ENCODE peak calls at places on chromosome 22, in ten cellular contexts. P is OCI-LY7, B is tibial artery, T is body of pancreas, L is IMR-90, V is GM23248, Q is spleen, X is neuronal stem cell, Z is GM23338, C is tibial nerve. H is an unnamed sample.
A peak's percentile ranks its signal among the peaks of the same experiment; 100 is the strongest.

GRCh38 chr22:42993651-42994275 is 21.2 kb downstream of the PACSIN2 start:
- DNase-seq in B (no peak), Z (no peak), Q (no peak), V (peak; percentile 82), P (no peak), T (no peak), C (no peak), L (peak; percentile 60), X (no peak), H (no peak)

GRCh38 chr22:42868751-42869251 is 11.7 kb upstream of the ARFGAP3 start:
- DNase-seq in L (peak; percentile 17), V (no peak), X (no peak), C (no peak), Q (no peak), Z (no peak), B (peak; percentile 53), P (no peak), T (peak; percentile 94), H (no peak)

GRCh38 chr22:49995059-49995412 is 17.5 kb downstream of the IL17REL start:
- DNase-seq in L (no peak), V (no peak), Q (no peak), Z (no peak), C (no peak), P (no peak), T (no peak), B (peak; percentile 9), X (no peak), H (no peak)

GRCh38 chr22:44002324-44002723 is 21.8 kb upstream of the PARVB start:
- DNase-seq in T (no peak), Z (no peak), P (no peak), Q (no peak), X (no peak), B (no peak), C (no peak), V (no peak), L (no peak), H (no peak)

GRCh38 chr22:23214398-23214797 is 34.1 kb downstream of the BCR start:
- DNase-seq in V (no peak), B (no peak), Q (peak; percentile 47), P (no peak), X (no peak), T (no peak), L (no peak), Z (no peak), C (no peak), H (no peak)

GRCh38 chr22:43090130-43090789 is 1.1 kb upstream of the TTLL1 start:
- DNase-seq in P (peak; percentile 87), B (peak; percentile 62), Z (no peak), C (no peak), X (no peak), L (peak; percentile 80), T (peak; percentile 63), V (peak; percentile 95), Q (no peak), H (peak; percentile 66)

GRCh38 chr22:30731658-30732057 is 37.0 kb downstream of the OSBP2 start:
- DNase-seq in V (no peak), B (no peak), Q (no peak), L (no peak), C (no peak), X (no peak), P (no peak), T (no peak), Z (no peak), H (no peak)

GRCh38 chr22:45552580-45553332 is 50.1 kb downstream of the FBLN1 start:
- DNase-seq in P (no peak), T (peak; percentile 37), B (peak; percentile 56), X (no peak), L (peak; percentile 96), C (peak; percentile 56), Z (peak; percentile 73), V (peak; percentile 90), Q (no peak), H (no peak)

GRCh38 chr22:28146401-28147304 is 227.6 kb upstream of the PITPNB start:
- DNase-seq in V (peak; percentile 15), L (no peak), T (no peak), B (no peak), X (no peak), Z (no peak), Q (no peak), P (no peak), C (no peak), H (no peak)

GRCh38 chr22:21775061-21775460 is 39.5 kb upstream of the YPEL1 start:
- DNase-seq in B (no peak), C (no peak), V (peak; percentile 55), T (no peak), X (no peak), L (peak; percentile 61), Z (no peak), P (no peak), Q (no peak), H (no peak)

GRCh38 chr22:24429411-24430365 is 2.3 kb downstream of the ADORA2A start:
- DNase-seq in Z (peak; percentile 58), T (peak; percentile 60), L (peak; percentile 22), B (peak; percentile 10), Q (peak; percentile 87), V (peak; percentile 33), C (no peak), X (no peak), P (peak; percentile 86), H (peak; percentile 18)

GRCh38 chr22:36308880-36309279 is 55.9 kb downstream of the APOL1 start:
- DNase-seq in Q (no peak), P (no peak), L (no peak), C (no peak), T (no peak), X (no peak), V (no peak), B (no peak), Z (no peak), H (no peak)
- H3K27ac ChIP-seq in Q (no peak overlapping the region), P (no peak overlapping the region), L (no peak overlapping the region), C (no peak overlapping the region), T (no peak overlapping the region), X (no peak overlapping the region), V (no peak overlapping the region), B (no peak overlapping the region), Z (no peak overlapping the region), H (no peak overlapping the region)

DNA sequence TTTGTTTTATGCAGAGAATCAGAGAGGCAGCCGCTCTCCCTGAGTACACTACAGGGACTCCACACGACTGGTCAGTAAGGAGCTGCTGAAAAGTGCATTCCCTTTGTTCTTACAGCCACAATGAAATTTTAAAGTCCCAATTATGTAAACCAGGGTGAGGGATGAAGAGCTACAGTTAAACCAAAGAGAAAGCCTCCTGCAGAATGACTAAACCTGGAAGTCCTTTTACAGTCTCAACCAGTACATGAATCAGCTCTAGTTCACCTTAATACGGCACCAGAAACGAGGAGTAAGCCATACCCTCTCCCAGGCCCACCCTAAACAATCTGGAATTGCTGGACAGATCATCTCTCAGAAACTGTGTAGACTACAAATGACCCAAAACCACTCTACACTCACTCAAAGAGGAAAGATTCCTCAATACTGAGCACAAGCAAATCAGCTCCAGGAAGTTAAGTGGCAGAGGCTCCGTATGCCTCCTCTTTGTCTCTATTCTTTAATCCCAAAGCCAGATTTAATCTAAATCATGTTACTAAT is 113.1 kb downstream of the RBFOX2 start:
- DNase-seq in Q (no peak), C (no peak), B (no peak), P (no peak), Z (no peak), X (no peak), V (peak; percentile 74), T (no peak), L (peak; percentile 66), H (no peak)
- H3K27ac ChIP-seq in Q (no peak overlapping the region), C (peak overlapping the region; percentile 82), B (peak overlapping the region; percentile 79), P (peak overlapping the region; percentile 76), Z (peak overlapping the region; percentile 93), X (peak overlapping the region; percentile 91), V (peak overlapping the region; percentile 76), T (peak overlapping the region; percentile 81), L (peak overlapping the region; percentile 80), H (peak overlapping the region; percentile 79)

GRCh38 chr22:47129902-47130301 is 367.5 kb downstream of the TBC1D22A start:
- DNase-seq in T (peak; percentile 43), C (no peak), L (no peak), P (no peak), V (peak; percentile 13), X (no peak), B (no peak), Z (no peak), Q (peak; percentile 63), H (peak; percentile 71)

GRCh38 chr22:47131611-47132427 is 369.4 kb downstream of the TBC1D22A start:
- DNase-seq in X (no peak), Q (no peak), T (no peak), L (no peak), V (no peak), Z (no peak), B (no peak), P (no peak), C (no peak), H (no peak)

GRCh38 chr22:47132428-47132825 is 370.0 kb downstream of the TBC1D22A start:
- DNase-seq in B (no peak), X (no peak), P (no peak), Z (no peak), L (no peak), V (no peak), T (no peak), C (no peak), Q (no peak), H (no peak)

GRCh38 chr22:47133263-47133662 is 370.8 kb downstream of the TBC1D22A start:
- DNase-seq in V (peak; percentile 17), C (no peak), X (no peak), Z (no peak), L (no peak), B (no peak), Q (no peak), P (no peak), T (no peak), H (no peak)

DNA sequence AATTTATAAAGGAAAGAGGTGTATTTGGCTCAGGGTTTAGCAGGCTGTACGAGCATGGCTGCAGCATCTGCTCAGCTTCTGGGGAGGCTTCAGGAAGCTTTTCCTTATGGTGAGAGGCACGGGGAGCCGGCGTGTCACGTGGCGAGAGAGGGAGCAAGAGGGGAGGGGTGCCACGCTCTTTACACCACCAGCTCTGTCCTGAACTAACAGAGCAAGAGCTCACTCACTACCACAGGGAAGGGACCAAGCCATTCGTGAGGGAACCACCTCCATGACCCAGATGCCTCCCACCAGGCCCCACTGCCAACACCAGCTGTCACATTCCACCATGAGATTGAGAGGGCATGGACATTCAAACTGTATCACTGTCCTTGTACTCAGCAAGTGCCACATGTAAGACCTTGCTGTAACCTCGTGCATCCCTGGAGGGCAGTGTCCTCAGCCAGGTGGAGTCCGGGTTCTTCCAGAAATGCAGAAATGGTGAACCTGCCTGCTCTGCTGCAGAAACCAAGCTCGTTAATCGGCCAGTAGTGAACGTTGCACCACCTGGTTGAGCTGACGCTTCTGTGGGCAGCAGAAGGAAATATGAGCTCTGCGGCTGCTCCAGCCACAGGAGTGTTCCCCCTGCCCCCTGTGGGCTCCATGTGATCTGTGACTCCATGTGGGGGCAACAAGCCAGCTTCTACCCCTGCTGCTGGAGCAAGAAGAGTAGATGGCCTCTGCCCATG is 368.6 kb downstream of the TBC1D22A start:
- DNase-seq in T (no peak), Z (no peak), B (no peak), P (no peak), Q (peak; percentile 24), X (no peak), C (no peak), L (no peak), V (no peak), H (no peak)
- H3K27ac ChIP-seq in T (no peak overlapping the region), Z (no peak overlapping the region), B (no peak overlapping the region), P (no peak overlapping the region), Q (no peak overlapping the region), X (no peak overlapping the region), C (no peak overlapping the region), L (no peak overlapping the region), V (no peak overlapping the region), H (no peak overlapping the region)

DNA sequence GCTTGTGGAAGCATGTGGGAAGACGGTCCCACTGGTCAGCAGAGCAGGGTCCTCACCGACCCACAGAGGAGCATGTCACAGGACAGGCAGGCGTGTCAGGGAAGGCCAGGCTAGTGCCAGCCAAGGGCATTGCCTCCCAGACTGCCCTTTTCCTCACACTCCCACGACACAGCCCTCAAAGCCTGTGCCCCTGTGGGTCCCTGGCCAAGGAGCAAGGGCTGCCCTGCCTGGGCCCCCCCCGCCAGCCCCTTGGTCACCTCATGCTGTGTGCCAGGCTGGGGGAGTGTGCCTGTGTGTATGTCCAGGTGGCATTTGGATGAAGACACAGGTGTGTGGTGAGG is 74.7 kb downstream of the MED15 start:
- DNase-seq in T (no peak), X (no peak), C (no peak), Z (no peak), L (no peak), V (no peak), P (no peak), Q (peak; percentile 60), B (no peak), H (no peak)
- H3K27ac ChIP-seq in T (no peak overlapping the region), X (no peak overlapping the region), C (no peak overlapping the region), Z (no peak overlapping the region), L (no peak overlapping the region), V (no peak overlapping the region), P (no peak overlapping the region), Q (no peak overlapping the region), B (no peak overlapping the region), H (no peak overlapping the region)